ENCODE peak calls at places on chromosome 5, in nine cellular contexts. M is lower lobe of right lung; Y is CD4-positive, alpha-beta memory T cell; R is PC-9; V is MM.1S; Q is upper lobe of right lung; L is GM12878; D is cardiac muscle cell; Z is spleen. N is an unnamed sample.
A peak's percentile ranks its signal among the peaks of the same experiment; 100 is the strongest.

GRCh38 chr5:141825241-141825671 is 53.0 kb downstream of the PCDH1 start:
- DNase-seq in M (no peak), Y (no peak), R (no peak), V (no peak), Q (no peak), L (no peak), D (no peak), Z (peak; percentile 54), N (no peak)

GRCh38 chr5:81703840-81704239 is 47.1 kb downstream of the SSBP2 start:
- DNase-seq in M (no peak), Y (no peak), R (no peak), V (no peak), Q (no peak), L (no peak), D (no peak), Z (no peak), N (no peak)

GRCh38 chr5:145101246-145101645 is 733.9 kb downstream of the PRELID2 start:
- DNase-seq in M (no peak), Y (no peak), R (no peak), V (no peak), Q (no peak), L (no peak), D (no peak), Z (no peak), N (no peak)

GRCh38 chr5:172170251-172170701 is 17.7 kb downstream of the STK10 start:
- DNase-seq in M (no peak), Y (no peak), R (no peak), V (no peak), Q (no peak), L (no peak), D (no peak), Z (no peak), N (no peak)

GRCh38 chr5:78534148-78535009 is 114.2 kb downstream of the LHFPL2 start:
- DNase-seq in M (no peak), Y (no peak), R (no peak), V (no peak), Q (peak; percentile 74), L (no peak), D (peak; percentile 77), Z (no peak), N (no peak)

GRCh38 chr5:41793156-41793770 is 77.0 kb downstream of the OXCT1 start:
- DNase-seq in M (no peak), Y (no peak), R (no peak), V (no peak), Q (no peak), L (no peak), D (peak; percentile 74), Z (no peak), N (peak; percentile 39)

GRCh38 chr5:172569862-172570558 is 71.1 kb upstream of the NEURL1B start:
- DNase-seq in M (no peak), Y (no peak), R (no peak), V (no peak), Q (no peak), L (no peak), D (no peak), Z (no peak), N (no peak)

GRCh38 chr5:60959156-60959555 is 14.2 kb downstream of the NDUFAF2 start:
- DNase-seq in M (no peak), Y (no peak), R (peak; percentile 39), V (peak; percentile 8), Q (no peak), L (no peak), D (peak; percentile 50), Z (no peak), N (peak; percentile 19)

GRCh38 chr5:128100860-128101557 is 17.4 kb downstream of the SLC12A2 start:
- DNase-seq in M (no peak), Y (no peak), R (no peak), V (no peak), Q (no peak), L (no peak), D (no peak), Z (no peak), N (no peak)

GRCh38 chr5:102858221-102858620 is 103.1 kb downstream of the PAM start:
- DNase-seq in M (no peak), Y (no peak), R (no peak), V (no peak), Q (no peak), L (no peak), D (no peak), Z (no peak), N (no peak)

GRCh38 chr5:77316871-77317661 is 106.6 kb downstream of the PDE8B start:
- DNase-seq in M (no peak), Y (no peak), R (no peak), V (no peak), Q (no peak), L (no peak), D (peak; percentile 23), Z (no peak), N (no peak)

GRCh38 chr5:67059747-67060490 is 136.7 kb downstream of the CD180 start:
- DNase-seq in M (no peak), Y (no peak), R (no peak), V (no peak), Q (no peak), L (no peak), D (peak; percentile 74), Z (no peak), N (no peak)

GRCh38 chr5:36701085-36701691 is 94.8 kb downstream of the SLC1A3 start:
- DNase-seq in M (no peak), Y (no peak), R (no peak), V (no peak), Q (no peak), L (peak; percentile 55), D (peak; percentile 62), Z (no peak), N (no peak)

GRCh38 chr5:32083981-32084430 is 90.1 kb downstream of the GOLPH3 start:
- DNase-seq in M (no peak), Y (no peak), R (no peak), V (no peak), Q (no peak), L (no peak), D (no peak), Z (no peak), N (no peak)

GRCh38 chr5:54302267-54302687 is 8.1 kb downstream of the ARL15 start:
- DNase-seq in M (no peak), Y (no peak), R (no peak), V (no peak), Q (no peak), L (no peak), D (peak; percentile 54), Z (no peak), N (no peak)

GRCh38 chr5:175800656-175801081 is 70.7 kb upstream of the CPLX2 start:
- DNase-seq in M (no peak), Y (no peak), R (peak; percentile 82), V (no peak), Q (no peak), L (no peak), D (peak; percentile 57), Z (no peak), N (no peak)

GRCh38 chr5:154541553-154541952 is 63.5 kb upstream of the HAND1 start:
- DNase-seq in M (no peak), Y (no peak), R (no peak), V (no peak), Q (no peak), L (no peak), D (no peak), Z (no peak), N (peak; percentile 23)

GRCh38 chr5:134028496-134028895 is 23.7 kb upstream of the VDAC1 start:
- DNase-seq in M (no peak), Y (no peak), R (no peak), V (no peak), Q (no peak), L (no peak), D (no peak), Z (peak; percentile 4), N (no peak)

DNA sequence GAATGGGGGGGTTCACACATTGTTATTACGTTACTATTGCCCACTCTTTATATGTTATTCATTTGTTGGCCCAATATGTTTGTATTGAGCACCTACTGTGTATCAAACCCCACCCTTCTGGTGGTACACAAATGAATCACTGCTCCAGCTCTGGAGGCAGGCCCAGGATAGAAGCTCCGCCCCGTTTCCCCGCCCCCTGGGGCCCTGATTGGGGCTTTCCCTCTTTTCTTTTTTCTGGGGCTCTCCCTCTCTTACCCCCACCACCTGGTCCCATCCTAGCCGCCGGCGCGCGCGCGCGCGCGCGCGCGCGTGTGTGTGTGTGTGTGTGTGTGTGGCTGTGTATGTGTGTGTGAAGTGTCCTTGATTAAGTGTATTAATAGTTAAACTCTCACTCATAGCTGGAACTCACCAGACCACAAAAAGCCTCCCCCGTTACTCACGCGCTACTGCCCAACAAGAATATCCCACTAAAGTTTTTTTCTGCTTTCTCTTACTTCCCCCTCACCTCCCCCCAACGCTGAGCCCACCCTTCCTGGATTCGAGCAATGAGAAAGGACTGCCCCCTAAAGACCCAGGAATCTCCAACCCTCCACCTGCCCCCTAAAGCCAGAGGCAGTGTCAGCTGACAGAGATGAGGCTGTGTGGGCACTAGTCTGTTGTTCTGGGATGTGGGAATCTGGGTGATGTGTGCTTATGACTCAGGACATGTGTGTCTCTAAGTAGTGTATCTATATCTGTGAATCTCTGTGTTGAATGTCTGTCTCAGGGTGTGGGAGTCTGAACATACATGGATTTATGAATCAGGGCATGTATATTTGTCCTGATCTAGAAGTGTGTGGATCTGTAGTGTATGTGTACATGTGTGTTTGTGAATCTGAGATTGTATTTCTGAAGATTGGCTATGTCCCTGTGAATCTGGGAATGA is 4.0 kb downstream of the CXXC5 start:
- DNase-seq in M (peak; percentile 84), Y (no peak), R (peak; percentile 69), V (peak; percentile 80), Q (peak; percentile 90), L (peak; percentile 85), D (peak; percentile 66), Z (peak; percentile 93), N (peak; percentile 59)
- H3K4me3 ChIP-seq in M (peak overlapping the region; percentile 94), Y (no peak overlapping the region), R (peak overlapping the region; percentile 97), V (peak overlapping the region; percentile 6), Q (peak overlapping the region; percentile 94), L (peak overlapping the region; percentile 96), D (no peak overlapping the region), Z (peak overlapping the region; percentile 63), N (no peak overlapping the region)

GRCh38 chr5:14745188-14745563 is 80.7 kb downstream of the OTULIN start:
- DNase-seq in M (no peak), Y (no peak), R (no peak), V (peak; percentile 30), Q (no peak), L (no peak), D (no peak), Z (no peak), N (no peak)
- H3K4me1 ChIP-seq in M (no peaks in the 10 kb centered on the region), Y (no peaks in the 10 kb centered on the region), R (no peaks in the 10 kb centered on the region), V (peaks cover 18% of the 10 kb centered on the region), Q (no peaks in the 10 kb centered on the region), L (peaks cover 13% of the 10 kb centered on the region), D (peaks cover 2% of the 10 kb centered on the region), Z (no peaks in the 10 kb centered on the region), N (peaks cover 27% of the 10 kb centered on the region)

GRCh38 chr5:179678238-179679013 is 2.4 kb downstream of the CBY3 start:
- DNase-seq in M (peak; percentile 98), Y (peak; percentile 94), R (peak; percentile 80), V (peak; percentile 97), Q (peak; percentile 98), L (peak; percentile 86), D (peak; percentile 97), Z (peak; percentile 99), N (peak; percentile 89)
- H3K4me3 ChIP-seq in M (peak overlapping the region; percentile 82), Y (peak overlapping the region; percentile 73), R (peak overlapping the region; percentile 69), V (peak overlapping the region; percentile 94), Q (peak overlapping the region; percentile 71), L (peak overlapping the region; percentile 76), D (peak overlapping the region; percentile 76), Z (peak overlapping the region; percentile 78), N (peak overlapping the region; percentile 88)

DNA sequence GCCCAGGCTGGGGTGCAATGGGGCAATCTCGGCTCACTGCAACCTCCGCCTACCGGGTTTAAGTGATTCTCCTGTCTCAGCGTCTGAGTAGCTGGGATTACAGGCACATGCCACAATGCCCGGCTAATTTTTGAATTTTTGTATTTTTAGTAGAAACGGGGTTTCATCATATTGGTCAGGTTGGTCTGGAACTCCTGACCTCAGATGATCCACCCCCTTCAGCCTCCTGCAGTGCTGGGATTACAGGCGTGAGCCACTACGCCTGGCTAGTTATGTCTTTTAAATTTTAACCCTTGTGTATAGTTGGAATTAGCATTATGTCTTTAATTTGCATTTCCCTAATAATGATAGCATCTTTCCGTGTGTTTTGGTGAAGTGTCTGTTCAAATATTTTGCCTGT is 11.4 kb downstream of the GPBP1 start:
- DNase-seq in M (no peak), Y (no peak), R (no peak), V (no peak), Q (no peak), L (no peak), D (no peak), Z (no peak), N (no peak)
- H3K4me1 ChIP-seq in M (peaks cover 85% of the 10 kb centered on the region), Y (peaks cover 99% of the 10 kb centered on the region), R (peaks cover 9% of the 10 kb centered on the region), V (peaks cover 3% of the 10 kb centered on the region), Q (peaks cover 77% of the 10 kb centered on the region), L (peaks cover 32% of the 10 kb centered on the region), D (peaks cover 13% of the 10 kb centered on the region), Z (peaks cover 42% of the 10 kb centered on the region), N (peaks cover 47% of the 10 kb centered on the region)

N was measured in HAP-1.